ENCODE peak calls at places on chromosome 7, in eight cellular contexts. One of them, this sample, is unnamed.

GRCh38 chr7:128351296-128352123 is 7.8 kb upstream of the RBM28 start:
- DNase-seq in GM03348: no peak
- DNase-seq in HS-5: no peak
- DNase-seq in astrocyte of the hippocampus: no peak
- DNase-seq in AG10803: no peak
- DNase-seq in fibroblast of lung: no peak
- DNase-seq in heart right ventricle: peak; percentile 33
- DNase-seq in NCI-H1092 treated with DMSO at 0.1 percent for 48 hours: no peak
- DNase-seq in this sample: peak; percentile 58

GRCh38 chr7:91383186-91383585 is 119.0 kb downstream of the FZD1 start:
- DNase-seq in GM03348: no peak
- DNase-seq in HS-5: peak; percentile 48
- DNase-seq in astrocyte of the hippocampus: peak; percentile 21
- DNase-seq in AG10803: peak; percentile 21
- DNase-seq in fibroblast of lung: peak; percentile 89
- DNase-seq in heart right ventricle: no peak
- DNase-seq in NCI-H1092 treated with DMSO at 0.1 percent for 48 hours: no peak
- DNase-seq in this sample: peak; percentile 29

GRCh38 chr7:3157541-3158287 is 114.0 kb upstream of the CARD11 start:
- DNase-seq in GM03348: no peak
- DNase-seq in HS-5: no peak
- DNase-seq in astrocyte of the hippocampus: peak; percentile 72
- DNase-seq in AG10803: no peak
- DNase-seq in fibroblast of lung: no peak
- DNase-seq in heart right ventricle: no peak
- DNase-seq in NCI-H1092 treated with DMSO at 0.1 percent for 48 hours: no peak
- DNase-seq in this sample: no peak

GRCh38 chr7:93894426-93894825 is 3.9 kb upstream of the TFPI2 start:
- DNase-seq in GM03348: peak; percentile 19
- DNase-seq in HS-5: no peak
- DNase-seq in astrocyte of the hippocampus: no peak
- DNase-seq in AG10803: no peak
- DNase-seq in fibroblast of lung: no peak
- DNase-seq in heart right ventricle: no peak
- DNase-seq in NCI-H1092 treated with DMSO at 0.1 percent for 48 hours: no peak
- DNase-seq in this sample: no peak

GRCh38 chr7:15459018-15459621 is 102.7 kb downstream of the AGMO start:
- DNase-seq in GM03348: peak; percentile 14
- DNase-seq in HS-5: peak; percentile 41
- DNase-seq in astrocyte of the hippocampus: no peak
- DNase-seq in AG10803: peak; percentile 13
- DNase-seq in fibroblast of lung: no peak
- DNase-seq in heart right ventricle: no peak
- DNase-seq in NCI-H1092 treated with DMSO at 0.1 percent for 48 hours: peak; percentile 42
- DNase-seq in this sample: peak; percentile 23

GRCh38 chr7:2633538-2634264 is 1.9 kb downstream of the TTYH3 start:
- DNase-seq in GM03348: peak; percentile 93
- DNase-seq in HS-5: peak; percentile 56
- DNase-seq in astrocyte of the hippocampus: peak; percentile 95
- DNase-seq in AG10803: peak; percentile 93
- DNase-seq in fibroblast of lung: peak; percentile 87
- DNase-seq in heart right ventricle: no peak
- DNase-seq in NCI-H1092 treated with DMSO at 0.1 percent for 48 hours: no peak
- DNase-seq in this sample: peak; percentile 51

GRCh38 chr7:77456711-77457110 is 40.6 kb upstream of the GSAP start:
- DNase-seq in GM03348: no peak
- DNase-seq in HS-5: no peak
- DNase-seq in astrocyte of the hippocampus: no peak
- DNase-seq in AG10803: no peak
- DNase-seq in fibroblast of lung: peak; percentile 28
- DNase-seq in heart right ventricle: no peak
- DNase-seq in NCI-H1092 treated with DMSO at 0.1 percent for 48 hours: no peak
- DNase-seq in this sample: no peak

GRCh38 chr7:131431289-131431688 is 103.6 kb downstream of the MKLN1 start:
- DNase-seq in GM03348: peak; percentile 67
- DNase-seq in HS-5: no peak
- DNase-seq in astrocyte of the hippocampus: peak; percentile 92
- DNase-seq in AG10803: peak; percentile 38
- DNase-seq in fibroblast of lung: peak; percentile 51
- DNase-seq in heart right ventricle: no peak
- DNase-seq in NCI-H1092 treated with DMSO at 0.1 percent for 48 hours: peak; percentile 57
- DNase-seq in this sample: no peak

GRCh38 chr7:101124376-101125056 is 2.4 kb upstream of the SERPINE1 start:
- DNase-seq in GM03348: peak; percentile 51
- DNase-seq in HS-5: no peak
- DNase-seq in astrocyte of the hippocampus: peak; percentile 92
- DNase-seq in AG10803: peak; percentile 92
- DNase-seq in fibroblast of lung: peak; percentile 69
- DNase-seq in heart right ventricle: no peak
- DNase-seq in NCI-H1092 treated with DMSO at 0.1 percent for 48 hours: no peak
- DNase-seq in this sample: peak; percentile 66